ENCODE peak calls at places on chromosomes 1 and 21, in four cellular contexts. S is GM23338, K is mammary epithelial cell, E is fibroblast of lung. L is an unnamed sample.

GRCh38 chr1:171487038-171487437 is 1.7 kb downstream of the PRRC2C start:
- DNase-seq in S (no peak), K (no peak), E (no peak), L (no peak)

GRCh38 chr1:238187575-238187949 is 296.8 kb upstream of the ZP4 start:
- DNase-seq in S (no peak), K (no peak), E (no peak), L (no peak)

GRCh38 chr1:111571239-111571638 is 48.4 kb upstream of the RAP1A start:
- DNase-seq in S (peak; percentile 11), K (no peak), E (no peak), L (peak; percentile 40)

GRCh38 chr1:23013657-23014056 is 2.0 kb downstream of the TEX46 start:
- DNase-seq in S (peak; percentile 65), K (peak; percentile 79), E (no peak), L (no peak)

GRCh38 chr1:179121159-179121938 is 39.5 kb downstream of the TOR3A start:
- DNase-seq in S (peak; percentile 79), K (no peak), E (peak; percentile 52), L (peak; percentile 72)

GRCh38 chr1:155974208-155975165 is 3.9 kb downstream of the ARHGEF2 start:
- DNase-seq in S (no peak), K (no peak), E (no peak), L (no peak)

GRCh38 chr1:14296795-14297194 is 301.7 kb upstream of the KAZN start:
- DNase-seq in S (no peak), K (no peak), E (peak; percentile 84), L (peak; percentile 10)

GRCh38 chr1:161073474-161074121 is 3.9 kb upstream of the ARHGAP30 start:
- DNase-seq in S (no peak), K (peak; percentile 73), E (no peak), L (no peak)

GRCh38 chr1:117674521-117675400 is 68.9 kb downstream of the TENT5C start:
- DNase-seq in S (no peak), K (no peak), E (peak; percentile 31), L (peak; percentile 76)

GRCh38 chr1:221381858-221382623 is 359.8 kb downstream of the DUSP10 start:
- DNase-seq in S (no peak), K (no peak), E (peak; percentile 58), L (peak; percentile 89)

GRCh38 chr1:160981584-160982411 is 27.2 kb upstream of the ITLN2 start:
- DNase-seq in S (peak; percentile 98), K (no peak), E (no peak), L (peak; percentile 7)

GRCh38 chr1:36528361-36529349 is 45.9 kb upstream of the CSF3R start:
- DNase-seq in S (peak; percentile 57), K (no peak), E (no peak), L (no peak)

GRCh38 chr1:215054266-215054665 is 28.3 kb upstream of the KCNK2 start:
- DNase-seq in S (no peak), K (no peak), E (no peak), L (no peak)

GRCh38 chr1:245166471-245166885 is 11.7 kb downstream of the KIF26B start:
- DNase-seq in S (peak; percentile 16), K (no peak), E (peak; percentile 31), L (peak; percentile 74)

GRCh38 chr1:42939216-42939615 is 19.5 kb downstream of the SLC2A1 start:
- DNase-seq in S (no peak), K (no peak), E (no peak), L (no peak)

GRCh38 chr1:3495776-3496745 is 41.6 kb downstream of the ARHGEF16 start:
- DNase-seq in S (no peak), K (no peak), E (peak; percentile 57), L (peak; percentile 47)

GRCh38 chr1:37596182-37596667 is 488 bp upstream of the GNL2 start:
- DNase-seq in S (no peak), K (no peak), E (peak; percentile 13), L (no peak)

GRCh38 chr21:17775431-17776126 is 43.6 kb downstream of the C21orf91 start:
- DNase-seq in S (no peak), K (no peak), E (no peak), L (no peak)

GRCh38 chr1:159936284-159936904 is 9.0 kb downstream of the IGSF9 start:
- DNase-seq in S (peak; percentile 79), K (peak; percentile 51), E (peak; percentile 16), L (peak; percentile 61)

GRCh38 chr1:86733340-86733739 is 29.0 kb downstream of the SH3GLB1 start:
- DNase-seq in S (no peak), K (no peak), E (no peak), L (peak; percentile 13)

GRCh38 chr1:225847610-225848009 is 34.6 kb downstream of the TMEM63A start:
- DNase-seq in S (no peak), K (no peak), E (no peak), L (no peak)

GRCh38 chr1:225845633-225846259 is 35.8 kb downstream of the EPHX1 start:
- DNase-seq in S (peak; percentile 97), K (peak; percentile 56), E (peak; percentile 67), L (peak; percentile 90)

GRCh38 chr1:225848044-225848955 is 33.9 kb downstream of the TMEM63A start:
- DNase-seq in S (no peak), K (no peak), E (no peak), L (peak; percentile 19)

GRCh38 chr1:225845097-225845496 is 35.2 kb downstream of the EPHX1 start:
- DNase-seq in S (no peak), K (no peak), E (no peak), L (no peak)

DNA sequence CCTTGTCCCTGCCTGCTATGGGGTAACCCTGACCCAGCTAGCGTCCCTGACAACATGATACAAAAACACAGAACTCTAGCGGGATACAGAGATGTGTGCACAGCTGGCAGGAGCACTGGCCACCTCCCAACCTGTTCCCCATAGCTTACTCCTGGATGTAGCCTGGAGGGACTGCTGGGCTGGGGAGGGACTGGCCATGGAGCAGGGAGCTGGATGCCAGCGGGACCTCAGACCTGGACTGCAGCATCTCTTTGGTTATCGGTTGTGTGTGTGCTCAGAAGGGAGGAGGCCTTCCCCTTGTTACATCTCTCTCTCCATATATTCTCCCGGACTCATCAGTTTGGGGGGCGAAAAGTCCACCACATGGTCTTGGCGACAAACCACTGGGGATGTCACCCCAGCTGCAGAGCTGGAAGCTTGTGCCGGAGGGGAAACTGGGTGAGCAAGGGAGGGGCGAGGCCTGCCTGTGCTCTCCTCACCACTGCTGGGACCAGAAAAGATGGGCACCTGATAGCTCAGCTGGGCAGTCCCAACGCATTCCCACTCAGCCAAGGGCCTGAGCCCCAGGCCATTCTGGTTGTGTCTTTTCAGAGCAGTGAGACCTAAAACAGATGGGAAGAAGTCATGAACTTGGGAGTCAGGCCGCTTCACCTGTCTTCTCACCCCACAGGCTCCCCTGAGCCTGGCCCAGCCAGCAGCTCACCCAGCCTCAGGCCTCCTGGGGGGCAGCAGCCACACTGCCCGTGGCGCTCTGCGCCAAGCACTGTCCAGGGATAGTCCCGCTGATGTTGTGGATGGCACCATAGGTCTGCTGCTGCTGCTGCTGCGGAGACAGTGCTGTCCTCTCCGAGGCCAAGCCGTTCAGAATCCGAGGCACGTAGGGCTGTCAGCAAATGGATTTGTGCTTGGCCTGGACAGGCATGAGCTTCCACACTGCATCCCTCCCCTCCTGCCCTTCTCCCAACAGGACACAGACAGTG is 35.6 kb downstream of the TMEM63A start:
- DNase-seq in S (no peak), K (no peak), E (no peak), L (no peak)
- H3K4me2 ChIP-seq in S (no peak overlapping the region), K (no peak overlapping the region), E (no peak overlapping the region), L (no peak overlapping the region)

DNA sequence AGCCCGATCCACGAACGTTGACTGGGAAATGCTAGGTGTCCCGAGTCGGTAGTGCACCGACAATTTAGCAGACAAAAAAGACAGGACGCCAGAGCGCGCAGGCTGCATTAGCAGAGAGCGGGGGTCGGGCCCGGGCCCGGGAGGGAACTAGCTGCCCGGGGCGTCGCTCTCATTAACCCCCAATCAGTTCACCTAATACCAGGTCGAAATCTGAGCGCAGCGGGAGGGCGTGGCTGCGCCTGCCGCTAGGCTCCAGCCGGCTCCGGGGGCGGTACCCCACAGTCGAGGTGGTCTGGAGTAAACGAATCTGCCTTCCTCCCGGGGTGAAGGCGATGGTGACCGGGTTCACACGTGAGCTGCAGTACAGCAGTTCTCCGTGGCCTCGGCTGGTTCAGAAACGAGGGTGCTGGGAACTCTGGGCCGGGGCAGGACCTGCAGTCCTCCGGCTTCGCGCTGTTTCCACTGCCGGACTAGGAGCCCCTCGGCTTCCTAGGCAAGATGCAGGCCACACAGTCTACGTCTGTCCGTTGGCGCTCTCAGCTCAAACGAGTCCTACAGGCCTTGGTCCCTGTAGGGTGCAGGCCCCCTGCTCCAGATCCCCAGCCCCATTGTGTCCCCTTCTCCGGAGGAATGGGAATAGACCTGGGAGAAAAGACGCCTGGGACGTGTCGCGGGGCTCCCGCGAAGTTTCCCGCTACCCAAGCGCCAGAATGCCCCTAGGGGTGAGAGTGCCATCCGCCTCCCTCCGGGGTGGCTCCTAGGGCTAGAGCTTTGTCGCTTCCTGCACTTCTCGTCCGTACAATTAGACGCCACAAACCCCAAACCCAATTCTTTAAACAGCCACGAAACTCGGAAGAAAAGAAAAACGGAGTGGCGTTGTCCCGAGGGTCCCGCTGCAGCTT is 2.0 kb downstream of the GFI1 start:
- DNase-seq in S (peak; percentile 64), K (peak; percentile 11), E (no peak), L (peak; percentile 33)
- TF ChIP-seq EZH2 in S (peak; percentile 96), K (peak; percentile 73), E (peak; percentile 90), L (peak; percentile 81)

GRCh38 chr21:44437371-44437695 is 18.0 kb upstream of the LRRC3 start:
- DNase-seq in S (no peak), K (no peak), E (no peak), L (no peak)

GRCh38 chr21:44436958-44437357 is 18.4 kb upstream of the LRRC3 start:
- DNase-seq in S (no peak), K (no peak), E (no peak), L (no peak)

GRCh38 chr21:44437696-44438431 is 17.4 kb upstream of the LRRC3 start:
- DNase-seq in S (no peak), K (no peak), E (no peak), L (no peak)

GRCh38 chr21:44439211-44439600 is 16.1 kb upstream of the LRRC3 start:
- DNase-seq in S (no peak), K (no peak), E (no peak), L (no peak)

GRCh38 chr21:44438531-44439210 is 16.6 kb upstream of the LRRC3 start:
- DNase-seq in S (no peak), K (no peak), E (no peak), L (no peak)
- H3K4me2 ChIP-seq in S (no peak overlapping the region), K (no peak overlapping the region), E (no peak overlapping the region), L (no peak overlapping the region)

GRCh38 chr1:47229884-47230691 is 1.9 kb downstream of the TAL1 start:
- DNase-seq in S (peak; percentile 11), K (no peak), E (no peak), L (no peak)

GRCh38 chr1:47233165-47233564 is 1.1 kb upstream of the TAL1 start:
- DNase-seq in S (no peak), K (no peak), E (no peak), L (no peak)

GRCh38 chr1:47231314-47232186 is 475 bp downstream of the TAL1 start:
- DNase-seq in S (peak; percentile 46), K (peak; percentile 27), E (peak; percentile 34), L (peak; percentile 41)

GRCh38 chr1:47230692-47231313 is 1.2 kb downstream of the TAL1 start:
- DNase-seq in S (peak; percentile 73), K (no peak), E (no peak), L (no peak)

DNA sequence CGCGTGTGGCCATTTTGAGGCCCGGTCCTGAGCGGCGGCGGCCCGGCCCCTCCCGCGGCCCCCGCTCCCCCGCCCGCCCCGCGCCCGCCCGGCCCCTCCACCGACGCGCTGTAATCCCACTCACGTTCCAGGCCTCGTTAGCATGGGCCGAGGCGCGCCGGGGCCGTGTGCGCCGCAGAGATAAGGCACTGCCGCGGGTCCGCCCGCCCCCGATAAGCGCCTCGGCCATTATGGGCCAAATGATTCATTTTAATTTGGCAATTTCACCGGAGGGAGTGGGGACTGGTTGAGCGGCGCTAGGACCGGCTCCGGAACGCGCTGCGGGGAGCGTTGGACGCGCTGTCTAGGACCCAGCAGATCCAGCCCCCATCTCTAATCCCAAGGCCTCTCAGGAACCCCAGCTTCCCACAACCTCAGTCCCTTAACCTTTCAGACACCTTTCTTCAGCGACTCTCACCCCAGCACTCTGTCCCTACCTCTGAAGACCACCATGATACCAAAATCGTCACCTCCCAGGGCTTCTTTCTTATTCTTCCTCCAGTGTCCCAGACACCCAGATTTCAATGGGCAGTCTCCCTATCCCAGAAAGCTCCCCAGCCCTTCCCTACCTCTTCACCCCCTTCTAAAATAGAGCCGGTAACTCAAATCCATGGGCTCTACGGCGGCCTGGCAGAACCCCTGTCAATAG is at the start of gene TAL1:
- DNase-seq in S (peak; percentile 79), K (no peak), E (no peak), L (no peak)
- TF ChIP-seq EZH2 in S (peak; percentile 68), K (peak; percentile 90), E (peak; percentile 75), L (peak; percentile 67)

L was measured in GM23248.